ENCODE peak calls at places on chromosomes 11 and 22, in four cellular contexts. E is foreskin fibroblast, O is cardiac muscle cell, Y is lung microvascular endothelial cell. F is an unnamed sample.

GRCh38 chr22:50604256-50604580 is 3.6 kb downstream of the MAPK8IP2 start:
- DNase-seq in O (no peak), E (no peak), Y (no peak), F (no peak)

GRCh38 chr22:49810363-49811013 is 17.2 kb downstream of the BRD1 start:
- DNase-seq in Y (peak; percentile 21), O (no peak), E (no peak), F (no peak)

GRCh38 chr11:118051611-118052461 is 25.0 kb upstream of the TMPRSS4 start:
- DNase-seq in E (no peak), O (no peak), Y (no peak), F (no peak)

GRCh38 chr11:70745936-70746335 is 347.6 kb downstream of the CTTN start:
- DNase-seq in O (no peak), E (no peak), Y (no peak), F (no peak)

GRCh38 chr11:116513894-116514293 is 258.9 kb downstream of the BUD13 start:
- DNase-seq in E (peak; percentile 2), O (peak; percentile 30), Y (peak; percentile 83), F (peak; percentile 2)

GRCh38 chr11:65078151-65078550 is 5.7 kb downstream of the CDCA5 start:
- DNase-seq in Y (peak; percentile 42), E (no peak), O (peak; percentile 59), F (peak; percentile 17)

GRCh38 chr11:69852051-69852450 is 32.8 kb upstream of the FGF3 start:
- DNase-seq in O (no peak), E (no peak), Y (no peak), F (no peak)

GRCh38 chr22:32858121-32858703 is 56.7 kb downstream of the TIMP3 start:
- DNase-seq in Y (no peak), O (no peak), E (no peak), F (no peak)

GRCh38 chr11:123239371-123240150 is 44.5 kb upstream of the CLMP start:
- DNase-seq in O (no peak), Y (peak; percentile 36), E (no peak), F (no peak)

GRCh38 chr11:20594274-20595061 is 4.9 kb upstream of the SLC6A5 start:
- DNase-seq in E (no peak), Y (no peak), O (no peak), F (no peak)

GRCh38 chr22:23110190-23110921 is 31.4 kb downstream of the RSPH14 start:
- DNase-seq in E (no peak), Y (peak; percentile 10), O (no peak), F (no peak)

GRCh38 chr22:38435010-38435409 is 20.0 kb downstream of the KCNJ4 start:
- DNase-seq in Y (no peak), E (no peak), O (no peak), F (no peak)

GRCh38 chr11:100799445-100799844 is 112.4 kb downstream of the ARHGAP42 start:
- DNase-seq in E (no peak), O (no peak), Y (no peak), F (no peak)

GRCh38 chr11:2912498-2912897 is 16.7 kb downstream of the PHLDA2 start:
- DNase-seq in E (peak; percentile 83), O (no peak), Y (peak; percentile 22), F (no peak)

GRCh38 chr22:38930512-38930911 is 26.9 kb upstream of the APOBEC3A start:
- DNase-seq in O (no peak), E (no peak), Y (no peak), F (no peak)

GRCh38 chr22:36465232-36466021 is 16.0 kb downstream of the TXN2 start:
- DNase-seq in E (peak; percentile 79), Y (peak; percentile 93), O (no peak), F (no peak)

GRCh38 chr22:30270841-30271240 is 4.2 kb upstream of the OSM start:
- DNase-seq in Y (peak; percentile 93), O (no peak), E (no peak), F (no peak)

GRCh38 chr22:46929689-46930225 is 167.3 kb downstream of the TBC1D22A start:
- DNase-seq in Y (no peak), O (no peak), E (no peak), F (no peak)

GRCh38 chr11:58730507-58731089 is 1.1 kb downstream of the GLYAT start:
- DNase-seq in O (no peak), E (no peak), Y (no peak), F (no peak)

GRCh38 chr11:111443032-111443431 is 64.0 kb upstream of the POU2AF1 start:
- DNase-seq in E (no peak), O (no peak), Y (no peak), F (no peak)

GRCh38 chr22:45964926-45965564 is 11.9 kb downstream of the WNT7B start:
- DNase-seq in O (no peak), Y (no peak), E (no peak), F (no peak)

GRCh38 chr11:65063532-65063931 is 5.2 kb upstream of the NAALADL1 start:
- DNase-seq in O (no peak), Y (no peak), E (no peak), F (no peak)

GRCh38 chr22:43014062-43014875 is 680 bp downstream of the PACSIN2 start:
- DNase-seq in O (peak; percentile 53), Y (peak; percentile 42), E (no peak), F (no peak)

GRCh38 chr11:17927643-17928343 is 85.1 kb downstream of the SERGEF start:
- DNase-seq in E (peak; percentile 93), O (no peak), Y (no peak), F (no peak)

GRCh38 chr11:17294033-17294432 is 17.5 kb downstream of the NUCB2 start:
- DNase-seq in O (no peak), E (no peak), Y (no peak), F (no peak)

GRCh38 chr11:46914363-46914762 is 4.0 kb downstream of the LRP4 start:
- DNase-seq in E (peak; percentile 89), Y (no peak), O (peak; percentile 54), F (no peak)

GRCh38 chr11:96150609-96151008 is 192.4 kb downstream of the MAML2 start:
- DNase-seq in E (no peak), Y (no peak), O (no peak), F (no peak)

GRCh38 chr11:94876645-94877445 is 96.5 kb downstream of the CWC15 start:
- DNase-seq in E (peak; percentile 97), O (peak; percentile 42), Y (peak; percentile 95), F (peak; percentile 60)

GRCh38 chr11:705646-706438 is at the start of gene EPS8L2:
- DNase-seq in O (no peak), Y (no peak), E (no peak), F (no peak)

GRCh38 chr11:68550485-68550817 is 89.9 kb downstream of the PPP6R3 start:
- DNase-seq in O (no peak), E (no peak), Y (peak; percentile 66), F (no peak)

GRCh38 chr11:104531075-104531474 is 367.1 kb upstream of the PDGFD start:
- DNase-seq in O (no peak), Y (peak; percentile 15), E (no peak), F (no peak)